ENCODE peak calls at places on chromosome 22, in ten cellular contexts. T is lower leg skin, A is adrenal gland, F is body of pancreas, P is cardiac fibroblast, M is PC-9, K is MCF 10A, V is AG04449, Y is endodermal cell, O is fibroblast of pulmonary artery. Q is an unnamed sample.

GRCh38 chr22:50252081-50253045 is 1.3 kb upstream of the HDAC10 start:
- DNase-seq in M (peak; percentile 74), O (peak; percentile 66), F (peak; percentile 79), T (peak; percentile 96), K (peak; percentile 79), P (peak; percentile 68), Y (peak; percentile 92), V (no peak), A (peak; percentile 75), Q (no peak)

GRCh38 chr22:42277988-42278776 is 7.7 kb upstream of the TCF20 start:
- DNase-seq in A (no peak), F (no peak), M (no peak), P (peak; percentile 11), O (no peak), V (no peak), Y (peak; percentile 71), T (peak; percentile 70), K (peak; percentile 9), Q (no peak)

GRCh38 chr22:50469377-50470305 is 5.2 kb downstream of the SBF1 start:
- DNase-seq in P (peak; percentile 21), M (peak; percentile 90), O (peak; percentile 15), A (peak; percentile 38), F (peak; percentile 80), T (peak; percentile 94), Y (peak; percentile 87), K (peak; percentile 82), V (no peak), Q (no peak)

GRCh38 chr22:19242699-19243098 is 48.8 kb downstream of the CLTCL1 start:
- DNase-seq in A (no peak), T (no peak), Y (no peak), V (no peak), M (no peak), O (no peak), K (no peak), F (no peak), P (no peak), Q (no peak)

GRCh38 chr22:38032681-38033521 is 24.3 kb upstream of the PICK1 start:
- DNase-seq in F (peak; percentile 39), P (peak; percentile 89), O (peak; percentile 79), M (no peak), T (no peak), Y (no peak), V (no peak), K (peak; percentile 62), A (no peak), Q (peak; percentile 22)

GRCh38 chr22:29733362-29734322 is 13.8 kb downstream of the CABP7 start:
- DNase-seq in V (no peak), T (no peak), F (peak; percentile 60), P (no peak), M (no peak), K (peak; percentile 27), O (no peak), A (peak; percentile 81), Y (no peak), Q (no peak)

GRCh38 chr22:26669060-26669481 is 11.7 kb downstream of the MIAT start:
- DNase-seq in P (peak; percentile 51), A (no peak), Y (peak; percentile 86), O (peak; percentile 61), M (peak; percentile 40), T (no peak), F (peak; percentile 91), K (peak; percentile 54), V (no peak), Q (peak; percentile 14)

GRCh38 chr22:30969532-30970355 is 679 bp downstream of the TUG1 start:
- DNase-seq in A (peak; percentile 32), Y (peak; percentile 74), T (peak; percentile 90), K (peak; percentile 37), F (peak; percentile 31), V (no peak), O (peak; percentile 54), M (no peak), P (peak; percentile 56), Q (peak; percentile 7)

GRCh38 chr22:24120029-24120428 is 61.3 kb upstream of the SUSD2 start:
- DNase-seq in Y (no peak), A (no peak), V (no peak), M (no peak), T (no peak), P (no peak), F (no peak), K (no peak), O (no peak), Q (no peak)

GRCh38 chr22:50641696-50642607 is 14.0 kb upstream of the ARSA start:
- DNase-seq in F (no peak), A (no peak), V (no peak), M (no peak), O (peak; percentile 48), Y (peak; percentile 86), K (no peak), T (peak; percentile 82), P (peak; percentile 30), Q (no peak)

GRCh38 chr22:45104313-45104712 is 59.4 kb upstream of the NUP50 start:
- DNase-seq in K (no peak), Y (no peak), T (no peak), V (no peak), M (no peak), P (no peak), O (no peak), F (no peak), A (no peak), Q (no peak)

GRCh38 chr22:19640306-19640705 is 74.0 kb upstream of the SEPTIN5 start:
- DNase-seq in A (no peak), V (no peak), O (no peak), K (no peak), T (no peak), P (no peak), Y (peak; percentile 13), M (no peak), F (no peak), Q (no peak)

GRCh38 chr22:46173152-46173551 is 22.8 kb downstream of the PPARA start:
- DNase-seq in M (no peak), K (no peak), V (no peak), F (no peak), Y (no peak), O (no peak), A (no peak), P (no peak), T (no peak), Q (no peak)

GRCh38 chr22:46352691-46353386 is 17.3 kb downstream of the TRMU start:
- DNase-seq in F (peak; percentile 95), K (peak; percentile 78), T (no peak), Y (peak; percentile 61), O (peak; percentile 11), A (peak; percentile 92), V (no peak), P (peak; percentile 50), M (peak; percentile 83), Q (no peak)

GRCh38 chr22:43243275-43243768 is 56.4 kb upstream of the TTLL12 start:
- DNase-seq in P (no peak), T (no peak), O (no peak), Y (no peak), K (no peak), A (no peak), M (no peak), V (no peak), F (no peak), Q (no peak)

DNA sequence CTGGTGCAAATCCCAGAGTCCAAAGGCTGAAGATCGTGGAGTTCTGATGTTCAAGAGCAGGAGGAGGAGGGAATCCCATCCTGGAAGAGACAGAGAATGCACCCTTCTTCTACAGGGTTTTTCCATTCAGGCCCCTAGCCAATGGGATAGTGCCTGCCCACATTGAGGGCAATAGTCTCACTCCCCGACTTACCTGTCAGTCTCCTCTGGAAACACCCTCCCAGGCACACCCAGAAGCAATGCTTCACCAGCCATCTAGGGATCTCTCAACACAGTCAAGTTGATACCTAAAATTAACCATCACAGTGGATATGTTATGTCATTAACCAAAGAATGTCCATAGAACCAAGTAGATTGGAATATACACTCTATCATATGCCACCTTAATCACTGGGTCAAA is 72.9 kb downstream of the FAM83F start:
- DNase-seq in M (no peak), K (no peak), A (no peak), O (no peak), F (no peak), T (no peak), P (no peak), V (no peak), Y (no peak), Q (no peak)
- TF ChIP-seq CTCF in M (no peak), K (no peak), A (no peak), O (no peak), F (no peak), T (no peak), P (no peak), V (no peak), Y (no peak), Q (no peak)

GRCh38 chr22:39805117-39805516 is 88.4 kb downstream of the ENTHD1 start:
- DNase-seq in M (no peak), A (no peak), O (no peak), K (no peak), V (no peak), Y (no peak), T (no peak), F (no peak), P (no peak), Q (no peak)

GRCh38 chr22:39802682-39803081 is 90.9 kb downstream of the ENTHD1 start:
- DNase-seq in A (no peak), T (no peak), Y (no peak), V (no peak), O (no peak), P (no peak), K (no peak), M (no peak), F (no peak), Q (no peak)

GRCh38 chr22:39809772-39810557 is 83.6 kb downstream of the ENTHD1 start:
- DNase-seq in Y (no peak), K (no peak), P (no peak), V (no peak), O (no peak), A (no peak), F (no peak), M (no peak), T (no peak), Q (no peak)

DNA sequence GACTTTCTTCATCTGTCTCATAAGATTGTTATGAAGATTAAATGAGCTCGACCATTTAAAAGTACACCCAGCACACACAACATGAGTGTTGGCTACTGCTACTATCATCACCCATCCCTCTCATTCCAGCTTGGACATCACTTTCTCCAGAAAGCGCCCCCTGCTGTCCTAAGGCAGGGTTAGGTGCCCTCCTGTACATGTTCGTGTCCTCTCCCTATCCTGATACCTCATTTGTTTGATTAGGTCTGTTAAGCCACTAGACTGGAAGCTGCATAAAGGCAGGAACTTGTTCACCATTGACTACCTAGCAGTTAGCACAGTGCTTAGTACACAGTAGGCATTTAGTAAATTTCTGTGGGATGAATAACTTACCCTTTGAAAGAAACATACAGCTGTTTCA is 85.5 kb downstream of the ENTHD1 start:
- DNase-seq in O (peak; percentile 16), K (peak; percentile 61), Y (peak; percentile 85), T (no peak), V (no peak), A (peak; percentile 39), M (no peak), P (peak; percentile 48), F (no peak), Q (no peak)
- TF ChIP-seq CTCF in O (peak; percentile 53), K (peak; percentile 27), Y (peak; percentile 80), T (no peak), V (peak; percentile 32), A (peak; percentile 19), M (peak; percentile 72), P (peak; percentile 61), F (no peak), Q (peak; percentile 46)

GRCh38 chr22:34804588-34804987 is 261.4 kb upstream of the ISX start:
- DNase-seq in P (no peak), T (no peak), F (no peak), Y (peak; percentile 74), V (no peak), M (no peak), A (no peak), K (no peak), O (no peak), Q (no peak)
- TF ChIP-seq CTCF in P (no peak), T (no peak), F (no peak), Y (peak; percentile 72), V (no peak), M (no peak), A (no peak), K (no peak), O (no peak), Q (no peak)

GRCh38 chr22:21450320-21450831 is 16.8 kb upstream of the TMEM191C start:
- DNase-seq in A (no peak), T (peak; percentile 79), Y (peak; percentile 65), M (no peak), O (no peak), K (no peak), V (no peak), P (no peak), F (peak; percentile 1), Q (no peak)
- TF ChIP-seq CTCF in A (no peak), T (no peak), Y (peak; percentile 63), M (no peak), O (no peak), K (no peak), V (no peak), P (no peak), F (no peak), Q (no peak)